ENCODE peak calls at places on chromosome 7, in seven cellular contexts. U, B, O, S, F, Z and T are unnamed samples.

GRCh38 chr7:85447004-85447403 is 260.1 kb upstream of the SEMA3D start:
- DNase-seq in U (no peak), B (no peak), O (no peak), S (no peak), F (no peak), Z (peak), T (no peak)

GRCh38 chr7:31763548-31763947 is 76.5 kb downstream of the PPP1R17 start:
- DNase-seq in U (no peak), B (no peak), O (no peak), S (no peak), F (no peak), Z (no peak), T (no peak)

GRCh38 chr7:1646391-1646790 is 23.7 kb upstream of the ELFN1 start:
- DNase-seq in U (peak), B (no peak), O (no peak), S (no peak), F (no peak), Z (no peak), T (no peak)

GRCh38 chr7:141585592-141586510 is 34.6 kb downstream of the AGK start:
- DNase-seq in U (no peak), B (no peak), O (no peak), S (peak), F (no peak), Z (peak), T (peak)

GRCh38 chr7:107077699-107078516 is 33.4 kb downstream of the PRKAR2B start:
- DNase-seq in U (no peak), B (no peak), O (no peak), S (no peak), F (no peak), Z (no peak), T (no peak)

GRCh38 chr7:117824605-117825004 is 48.6 kb downstream of the CTTNBP2 start:
- DNase-seq in U (no peak), B (no peak), O (no peak), S (no peak), F (no peak), Z (no peak), T (no peak)

GRCh38 chr7:98949336-98950044 is 71.2 kb downstream of the TRRAP start:
- DNase-seq in U (no peak), B (no peak), O (no peak), S (no peak), F (no peak), Z (no peak), T (no peak)

GRCh38 chr7:95718556-95719410 is 53.6 kb upstream of the DYNC1I1 start:
- DNase-seq in U (no peak), B (no peak), O (no peak), S (no peak), F (no peak), Z (peak), T (no peak)

GRCh38 chr7:70736715-70737460 is 395.1 kb upstream of the GALNT17 start:
- DNase-seq in U (no peak), B (peak), O (no peak), S (no peak), F (no peak), Z (peak), T (no peak)

GRCh38 chr7:110764852-110765251 is 326.1 kb upstream of the LRRN3 start:
- DNase-seq in U (no peak), B (no peak), O (no peak), S (no peak), F (no peak), Z (no peak), T (no peak)

GRCh38 chr7:111883241-111883640 is 320.9 kb upstream of the IMMP2L start:
- DNase-seq in U (no peak), B (no peak), O (no peak), S (no peak), F (no peak), Z (no peak), T (no peak)

GRCh38 chr7:55545496-55545895 is 26.8 kb downstream of the VOPP1 start:
- DNase-seq in U (no peak), B (no peak), O (no peak), S (peak), F (no peak), Z (peak), T (no peak)

GRCh38 chr7:1670894-1671875 is 1.1 kb downstream of the ELFN1 start:
- DNase-seq in U (no peak), B (no peak), O (peak), S (no peak), F (peak), Z (no peak), T (peak)

GRCh38 chr7:95598511-95598910 is 2.2 kb upstream of the PDK4 start:
- DNase-seq in U (no peak), B (no peak), O (no peak), S (no peak), F (no peak), Z (no peak), T (no peak)

GRCh38 chr7:56097700-56098099 is 4.9 kb upstream of the PHKG1 start:
- DNase-seq in U (no peak), B (no peak), O (peak), S (peak), F (no peak), Z (no peak), T (no peak)

GRCh38 chr7:35647171-35647574 is 47.8 kb downstream of the HERPUD2 start:
- DNase-seq in U (no peak), B (no peak), O (no peak), S (no peak), F (peak), Z (no peak), T (no peak)

GRCh38 chr7:35593896-35594295 is 101.0 kb downstream of the HERPUD2 start:
- DNase-seq in U (no peak), B (peak), O (no peak), S (no peak), F (peak), Z (no peak), T (peak)

GRCh38 chr7:6489612-6490011 is 41.9 kb upstream of the DAGLB start:
- DNase-seq in U (no peak), B (no peak), O (no peak), S (no peak), F (no peak), Z (no peak), T (no peak)

GRCh38 chr7:128829391-128830166 is 627 bp upstream of the FLNC start:
- DNase-seq in U (no peak), B (no peak), O (no peak), S (no peak), F (no peak), Z (no peak), T (no peak)

GRCh38 chr7:107962817-107963216 is 40.1 kb downstream of the LAMB1 start:
- DNase-seq in U (no peak), B (no peak), O (no peak), S (no peak), F (no peak), Z (no peak), T (no peak)

GRCh38 chr7:137810248-137810647 is 36.5 kb downstream of the DGKI start:
- DNase-seq in U (no peak), B (no peak), O (no peak), S (no peak), F (no peak), Z (no peak), T (no peak)

GRCh38 chr7:2876031-2876862 is 32.1 kb upstream of the GNA12 start:
- DNase-seq in U (no peak), B (no peak), O (no peak), S (no peak), F (no peak), Z (peak), T (no peak)

GRCh38 chr7:102279537-102280400 is 6.9 kb upstream of the SH2B2 start:
- DNase-seq in U (no peak), B (peak), O (peak), S (no peak), F (peak), Z (no peak), T (peak)

GRCh38 chr7:86786376-86786775 is 142.7 kb downstream of the GRM3 start:
- DNase-seq in U (peak), B (no peak), O (peak), S (no peak), F (no peak), Z (no peak), T (no peak)

GRCh38 chr7:131231381-131232220 is 96.1 kb upstream of the MKLN1 start:
- DNase-seq in U (peak), B (peak), O (peak), S (no peak), F (no peak), Z (no peak), T (peak)

GRCh38 chr7:71727347-71727746 is 595.4 kb downstream of the GALNT17 start:
- DNase-seq in U (no peak), B (no peak), O (peak), S (no peak), F (no peak), Z (no peak), T (no peak)

GRCh38 chr7:2478387-2478760 is 2.2 kb upstream of the GRIFIN start:
- DNase-seq in U (peak), B (peak), O (no peak), S (peak), F (peak), Z (no peak), T (no peak)

GRCh38 chr7:96976106-96976505 is 29.2 kb upstream of the DLX6 start:
- DNase-seq in U (no peak), B (no peak), O (no peak), S (no peak), F (no peak), Z (no peak), T (no peak)

GRCh38 chr7:75056476-75056875 is 17.1 kb downstream of the RCC1L start:
- DNase-seq in U (no peak), B (no peak), O (no peak), S (no peak), F (no peak), Z (no peak), T (no peak)

GRCh38 chr7:104264281-104264680 is 56.5 kb upstream of the ORC5 start:
- DNase-seq in U (no peak), B (no peak), O (no peak), S (no peak), F (no peak), Z (peak), T (no peak)
- TF ChIP-seq CTCF in U (no peak), B (no peak), O (no peak), S (no peak), F (no peak), Z (no peak), T (no peak)

DNA sequence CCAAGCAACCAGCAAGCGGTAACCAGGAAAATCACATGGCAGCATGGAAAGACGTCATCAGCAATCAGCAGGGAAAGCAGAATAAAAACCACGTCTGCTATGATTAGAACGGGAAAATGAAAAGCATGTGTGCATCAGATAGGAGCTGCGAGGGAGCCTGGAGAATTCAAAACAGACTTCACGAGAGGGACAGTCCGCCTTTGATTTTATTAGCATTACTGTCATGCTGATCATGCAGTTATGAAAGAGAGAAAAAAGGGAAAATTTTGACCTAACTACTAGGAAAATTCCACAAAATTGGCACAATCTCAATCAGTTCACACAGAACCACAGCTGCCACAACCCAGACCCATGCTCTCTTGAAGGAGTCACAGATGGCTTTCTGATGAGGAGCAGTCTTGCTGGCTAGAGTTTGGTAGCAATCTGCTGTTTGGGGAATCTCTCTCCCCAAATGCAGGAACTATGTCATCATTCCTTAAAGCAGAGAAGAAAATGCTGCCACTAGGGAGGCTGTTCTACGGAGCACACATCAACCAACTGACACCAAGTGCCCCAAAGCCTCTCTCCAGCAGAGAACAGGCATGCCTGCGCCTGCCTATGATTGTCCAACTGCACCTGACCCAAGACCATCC is 295.9 kb downstream of the TNS3 start:
- DNase-seq in U (no peak), B (peak), O (no peak), S (no peak), F (no peak), Z (no peak), T (no peak)
- TF ChIP-seq CTCF in U (no peak), B (no peak), O (no peak), S (no peak), F (peak), Z (no peak), T (no peak)

GRCh38 chr7:37205451-37205850 is 243.2 kb downstream of the ELMO1 start:
- DNase-seq in U (no peak), B (no peak), O (no peak), S (no peak), F (no peak), Z (no peak), T (no peak)

GRCh38 chr7:37211097-37211496 is 237.6 kb downstream of the ELMO1 start:
- DNase-seq in U (no peak), B (peak), O (no peak), S (no peak), F (no peak), Z (no peak), T (no peak)

GRCh38 chr7:37206192-37206591 is 242.5 kb downstream of the ELMO1 start:
- DNase-seq in U (no peak), B (no peak), O (no peak), S (no peak), F (no peak), Z (no peak), T (no peak)

GRCh38 chr7:37212051-37212450 is 236.6 kb downstream of the ELMO1 start:
- DNase-seq in U (no peak), B (no peak), O (no peak), S (no peak), F (no peak), Z (no peak), T (no peak)

GRCh38 chr7:37208528-37208927 is 240.1 kb downstream of the ELMO1 start:
- DNase-seq in U (no peak), B (peak), O (no peak), S (peak), F (peak), Z (peak), T (peak)
- TF ChIP-seq CTCF in U (no peak), B (no peak), O (no peak), S (no peak), F (peak), Z (peak), T (peak)

GRCh38 chr7:45111298-45112223 is at the start of gene TBRG4:
- DNase-seq in U (peak), B (peak), O (peak), S (peak), F (peak), Z (peak), T (peak)
- TF ChIP-seq CTCF in U (no peak), B (no peak), O (no peak), S (peak), F (peak), Z (peak), T (peak)

DNA sequence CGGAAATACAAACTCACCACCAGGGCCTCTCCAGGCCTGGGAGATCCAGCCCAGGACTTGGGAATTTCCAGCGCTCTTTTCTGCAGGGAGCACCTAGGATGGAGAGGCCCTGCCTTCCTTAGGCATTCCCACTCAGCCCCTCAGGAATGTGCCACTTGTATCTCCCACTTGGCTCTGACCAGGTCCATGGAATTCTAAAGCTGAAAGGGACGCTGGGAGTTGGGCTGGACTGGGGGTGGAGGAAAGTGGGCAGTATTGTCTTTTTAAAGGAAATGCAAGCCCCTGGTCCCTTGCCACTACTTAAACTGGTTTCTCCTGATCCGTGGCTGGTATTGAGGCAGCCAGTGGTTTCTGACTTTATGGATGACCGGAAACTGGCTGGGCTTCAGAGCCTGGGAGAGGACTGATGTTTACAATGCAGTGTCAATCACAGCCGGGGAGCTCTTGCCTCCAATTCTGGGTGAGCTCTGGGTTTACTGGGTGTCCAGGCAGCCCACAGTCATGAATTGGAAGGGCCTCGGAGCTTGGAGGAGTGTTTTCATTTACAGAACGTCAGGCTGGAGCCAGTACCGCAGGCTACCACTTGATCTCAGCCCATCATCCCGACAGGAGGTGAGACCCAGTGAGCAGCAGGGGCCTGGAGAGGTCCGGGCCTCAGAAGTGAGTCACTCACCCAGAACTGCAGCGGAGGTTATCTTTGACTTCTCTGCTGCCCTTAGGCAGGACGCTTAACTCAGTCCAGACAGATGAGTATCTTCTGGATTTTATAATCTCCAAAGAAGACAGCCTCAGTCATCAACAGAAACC is 27.3 kb downstream of the AGAP3 start:
- DNase-seq in U (no peak), B (no peak), O (no peak), S (peak), F (peak), Z (peak), T (no peak)
- TF ChIP-seq CTCF in U (no peak), B (no peak), O (no peak), S (no peak), F (peak), Z (no peak), T (no peak)

GRCh38 chr7:30702200-30702599 is 19.9 kb upstream of the CRHR2 start:
- DNase-seq in U (no peak), B (no peak), O (peak), S (no peak), F (peak), Z (no peak), T (no peak)
- TF ChIP-seq CTCF in U (no peak), B (no peak), O (no peak), S (peak), F (peak), Z (peak), T (no peak)